ENCODE peak calls at places on chromosomes 16 and 17, in four cellular contexts. One of them, this sample, is unnamed.

GRCh38 chr16:69522732-69523404 is 42.9 kb upstream of the NFAT5 start:
- DNase-seq in breast epithelium: no peak
- DNase-seq in epithelial cell of esophagus: no peak
- DNase-seq in dorsolateral prefrontal cortex: no peak
- DNase-seq in this sample: no peak

GRCh38 chr16:85819245-85819644 is 19.8 kb downstream of the COX4I1 start:
- DNase-seq in epithelial cell of esophagus: peak
- DNase-seq in breast epithelium: peak
- DNase-seq in dorsolateral prefrontal cortex: peak
- DNase-seq in this sample: peak

GRCh38 chr17:16491131-16491702 is 776 bp downstream of the LRRC75A start:
- DNase-seq in epithelial cell of esophagus: no peak
- DNase-seq in dorsolateral prefrontal cortex: no peak
- DNase-seq in breast epithelium: no peak
- DNase-seq in this sample: no peak

GRCh38 chr17:37506678-37507077 is 17.0 kb downstream of the DUSP14 start:
- DNase-seq in epithelial cell of esophagus: peak
- DNase-seq in dorsolateral prefrontal cortex: peak
- DNase-seq in breast epithelium: no peak
- DNase-seq in this sample: peak

GRCh38 chr16:84246679-84247077 is 6.9 kb upstream of the KCNG4 start:
- DNase-seq in dorsolateral prefrontal cortex: no peak
- DNase-seq in epithelial cell of esophagus: no peak
- DNase-seq in breast epithelium: no peak
- DNase-seq in this sample: no peak

GRCh38 chr17:12727076-12727750 is 61.5 kb downstream of the MYOCD start:
- DNase-seq in breast epithelium: no peak
- DNase-seq in dorsolateral prefrontal cortex: no peak
- DNase-seq in epithelial cell of esophagus: no peak
- DNase-seq in this sample: no peak

GRCh38 chr16:73095142-73095791 is 47.3 kb upstream of the ZFHX3 start:
- DNase-seq in breast epithelium: no peak
- DNase-seq in dorsolateral prefrontal cortex: no peak
- DNase-seq in epithelial cell of esophagus: peak
- DNase-seq in this sample: no peak

GRCh38 chr17:50280801-50281441 is 6.7 kb downstream of the TMEM92 start:
- DNase-seq in breast epithelium: no peak
- DNase-seq in dorsolateral prefrontal cortex: no peak
- DNase-seq in epithelial cell of esophagus: no peak
- DNase-seq in this sample: no peak

GRCh38 chr16:11402051-11402744 is 56.9 kb downstream of the RMI2 start:
- DNase-seq in epithelial cell of esophagus: no peak
- DNase-seq in breast epithelium: no peak
- DNase-seq in dorsolateral prefrontal cortex: peak
- DNase-seq in this sample: no peak

GRCh38 chr17:33073416-33073815 is 81.8 kb downstream of the SPACA3 start:
- DNase-seq in dorsolateral prefrontal cortex: no peak
- DNase-seq in breast epithelium: no peak
- DNase-seq in epithelial cell of esophagus: no peak
- DNase-seq in this sample: no peak